ENCODE peak calls at places on chromosomes 13 and 19, in eight cellular contexts. N is CD8-positive, alpha-beta T cell; M is EH; T is fibroblast of mammary gland; L is NCI-H524; Y is K562; X is GM04504; U is stimulated activated naive CD8-positive, alpha-beta T cell treated with anti-CD3 and anti-CD28 coated beads, Interleukin-15, amount 100 ng/mL, for 72 hours. P is an unnamed sample.
A peak's percentile ranks its signal among the peaks of the same experiment; 100 is the strongest.

GRCh38 chr19:55487884-55488687 is at the start of gene SSC5D:
- DNase-seq in N (no peak), M (peak; percentile 82), T (peak; percentile 70), L (no peak), Y (peak; percentile 76), X (no peak), U (no peak), P (no peak)

GRCh38 chr13:95607363-95607762 is 37.1 kb downstream of the DZIP1 start:
- DNase-seq in N (no peak), M (peak; percentile 59), T (peak; percentile 83), L (no peak), Y (no peak), X (no peak), U (no peak), P (no peak)

GRCh38 chr13:25971499-25972145 is 80.2 kb downstream of the SHISA2 start:
- DNase-seq in N (peak; percentile 73), M (no peak), T (no peak), L (peak; percentile 7), Y (no peak), X (no peak), U (peak; percentile 17), P (no peak)

GRCh38 chr13:20197361-20197834 is 4.7 kb upstream of the GJB2 start:
- DNase-seq in N (peak; percentile 24), M (peak; percentile 41), T (peak; percentile 66), L (no peak), Y (peak; percentile 19), X (peak; percentile 10), U (peak; percentile 14), P (no peak)

GRCh38 chr13:52393572-52394357 is 12.2 kb downstream of the THSD1 start:
- DNase-seq in N (no peak), M (no peak), T (no peak), L (no peak), Y (no peak), X (peak; percentile 10), U (no peak), P (no peak)

GRCh38 chr13:76969488-76970365 is 21.4 kb downstream of the ACOD1 start:
- DNase-seq in N (no peak), M (no peak), T (peak; percentile 28), L (no peak), Y (no peak), X (no peak), U (no peak), P (no peak)

GRCh38 chr19:42140125-42140754 is 8.0 kb upstream of the POU2F2 start:
- DNase-seq in N (no peak), M (peak; percentile 81), T (peak; percentile 61), L (no peak), Y (peak; percentile 54), X (peak; percentile 39), U (no peak), P (no peak)

GRCh38 chr13:93216122-93216521 is 10.5 kb upstream of the GPC6 start:
- DNase-seq in N (no peak), M (no peak), T (no peak), L (no peak), Y (peak; percentile 17), X (no peak), U (no peak), P (no peak)

GRCh38 chr13:45299194-45299593 is 41.8 kb downstream of the TPT1 start:
- DNase-seq in N (no peak), M (peak; percentile 48), T (peak; percentile 69), L (no peak), Y (no peak), X (no peak), U (no peak), P (no peak)

GRCh38 chr13:80665792-80666333 is 324.9 kb upstream of the SPRY2 start:
- DNase-seq in N (no peak), M (no peak), T (no peak), L (no peak), Y (no peak), X (no peak), U (no peak), P (no peak)

GRCh38 chr19:39582891-39583625 is 19.3 kb upstream of the LGALS13 start:
- DNase-seq in N (no peak), M (no peak), T (no peak), L (no peak), Y (no peak), X (no peak), U (no peak), P (no peak)

GRCh38 chr13:50149932-50150331 is 134.7 kb downstream of the KCNRG start:
- DNase-seq in N (no peak), M (no peak), T (no peak), L (no peak), Y (no peak), X (no peak), U (no peak), P (peak; percentile 48)

GRCh38 chr13:43246382-43246781 is 223.0 kb downstream of the DNAJC15 start:
- DNase-seq in N (no peak), M (no peak), T (peak; percentile 31), L (no peak), Y (no peak), X (no peak), U (no peak), P (no peak)

GRCh38 chr13:29402168-29402621 is 193.3 kb downstream of the SLC7A1 start:
- DNase-seq in N (no peak), M (peak; percentile 18), T (peak; percentile 25), L (no peak), Y (no peak), X (no peak), U (no peak), P (no peak)

GRCh38 chr13:50069255-50069654 is 54.0 kb downstream of the KCNRG start:
- DNase-seq in N (no peak), M (peak; percentile 46), T (peak; percentile 49), L (no peak), Y (no peak), X (no peak), U (no peak), P (no peak)

GRCh38 chr13:27868639-27869435 is 51.0 kb upstream of the PDX1 start:
- DNase-seq in N (no peak), M (peak; percentile 6), T (peak; percentile 11), L (no peak), Y (no peak), X (no peak), U (no peak), P (no peak)

GRCh38 chr19:511101-511841 is 4.0 kb downstream of the TPGS1 start:
- DNase-seq in N (peak; percentile 94), M (peak; percentile 43), T (no peak), L (no peak), Y (no peak), X (no peak), U (peak; percentile 76), P (peak; percentile 76)

GRCh38 chr13:113596321-113597200 is 12.0 kb downstream of the TFDP1 start:
- DNase-seq in N (no peak), M (no peak), T (no peak), L (no peak), Y (no peak), X (no peak), U (no peak), P (no peak)

GRCh38 chr19:13164370-13165090 is 14.3 kb downstream of the IER2 start:
- DNase-seq in N (peak; percentile 56), M (peak; percentile 52), T (no peak), L (peak; percentile 87), Y (no peak), X (no peak), U (peak; percentile 27), P (peak; percentile 41)

GRCh38 chr13:95035311-95036109 is 265.7 kb downstream of the ABCC4 start:
- DNase-seq in N (no peak), M (no peak), T (no peak), L (no peak), Y (no peak), X (no peak), U (no peak), P (no peak)

GRCh38 chr19:2330632-2331284 is 2.3 kb downstream of the SPPL2B start:
- DNase-seq in N (no peak), M (no peak), T (no peak), L (no peak), Y (no peak), X (no peak), U (no peak), P (no peak)

GRCh38 chr19:29318581-29318980 is 105.6 kb upstream of the UQCRFS1 start:
- DNase-seq in N (no peak), M (no peak), T (no peak), L (no peak), Y (no peak), X (no peak), U (no peak), P (no peak)

GRCh38 chr19:50205681-50206138 is 2.3 kb downstream of the MYH14 start:
- DNase-seq in N (no peak), M (no peak), T (no peak), L (no peak), Y (no peak), X (no peak), U (no peak), P (no peak)

GRCh38 chr19:34171877-34172660 is at the start of gene LSM14A:
- DNase-seq in N (peak; percentile 94), M (peak; percentile 91), T (peak; percentile 88), L (peak; percentile 73), Y (peak; percentile 95), X (peak; percentile 75), U (peak; percentile 94), P (peak; percentile 48)

GRCh38 chr13:41680900-41681299 is 223.6 kb downstream of the RGCC start:
- DNase-seq in N (no peak), M (no peak), T (no peak), L (no peak), Y (no peak), X (no peak), U (no peak), P (no peak)

GRCh38 chr13:97976551-97977375 is 23.3 kb downstream of the IPO5 start:
- DNase-seq in N (peak; percentile 86), M (peak; percentile 29), T (no peak), L (no peak), Y (peak; percentile 48), X (peak; percentile 72), U (no peak), P (no peak)

GRCh38 chr19:2988568-2988967 is 11.2 kb downstream of the TLE6 start:
- DNase-seq in N (no peak), M (no peak), T (no peak), L (no peak), Y (no peak), X (no peak), U (no peak), P (no peak)

GRCh38 chr13:83752141-83752540 is 130.1 kb downstream of the SLITRK1 start:
- DNase-seq in N (no peak), M (peak; percentile 83), T (peak; percentile 16), L (no peak), Y (no peak), X (no peak), U (no peak), P (no peak)

GRCh38 chr19:49340069-49340864 is 5.1 kb downstream of the CD37 start:
- DNase-seq in N (no peak), M (no peak), T (no peak), L (peak; percentile 95), Y (peak; percentile 87), X (no peak), U (no peak), P (no peak)

GRCh38 chr19:2769218-2769617 is 13.9 kb downstream of the SGTA start:
- DNase-seq in N (no peak), M (no peak), T (no peak), L (no peak), Y (no peak), X (no peak), U (no peak), P (no peak)

GRCh38 chr19:33071887-33072286 is 7.2 kb upstream of the RHPN2 start:
- DNase-seq in N (no peak), M (peak; percentile 16), T (no peak), L (no peak), Y (no peak), X (no peak), U (no peak), P (no peak)

GRCh38 chr19:35211545-35212230 is 16.9 kb downstream of the FAM187B start:
- DNase-seq in N (peak; percentile 93), M (no peak), T (no peak), L (no peak), Y (no peak), X (no peak), U (peak; percentile 61), P (no peak)

GRCh38 chr19:31317098-31317497 is 32.1 kb downstream of the TSHZ3 start:
- DNase-seq in N (no peak), M (no peak), T (no peak), L (no peak), Y (no peak), X (no peak), U (no peak), P (no peak)

GRCh38 chr13:106376411-106377112 is 158.9 kb downstream of the EFNB2 start:
- DNase-seq in N (no peak), M (peak; percentile 95), T (peak; percentile 98), L (no peak), Y (no peak), X (peak; percentile 85), U (no peak), P (no peak)

P was measured in DMS 273 treated with DMSO at 0.1 percent for 48 hours.